ENCODE peak calls at places on chromosomes 4 and X, in six cellular contexts. P is naive thymus-derived CD8-positive, alpha-beta T cell; M is Calu3; T is EH; E is stimulated activated CD4-positive, alpha-beta T cell treated with anti-CD3 and anti-CD28 coated beads, Interleukin-4, amount 100 ng/mL, for 48 hours; R is posterior cingulate gyrus. W is an unnamed sample.
A peak's percentile ranks its signal among the peaks of the same experiment; 100 is the strongest.

GRCh38 chr4:1683371-1683902 is 676 bp downstream of the FAM53A start:
- DNase-seq in P (peak; percentile 30), M (no peak), E (peak; percentile 16), R (peak; percentile 30), T (peak; percentile 89), W (no peak)

GRCh38 chr4:173288296-173288695 is 45.9 kb downstream of the HMGB2 start:
- DNase-seq in E (peak; percentile 83), P (peak; percentile 58), T (peak; percentile 65), R (peak; percentile 49), M (peak; percentile 66), W (peak; percentile 60)

GRCh38 chr4:2220016-2220620 is 21.8 kb downstream of the HAUS3 start:
- DNase-seq in R (peak; percentile 77), M (peak; percentile 67), T (peak; percentile 76), E (peak; percentile 70), P (peak; percentile 76), W (peak; percentile 54)

GRCh38 chr4:166493828-166494432 is 620.9 kb downstream of the TLL1 start:
- DNase-seq in R (no peak), M (no peak), T (peak; percentile 55), E (no peak), P (no peak), W (no peak)

GRCh38 chr4:96598465-96598864 is 758.6 kb downstream of the PDHA2 start:
- DNase-seq in M (no peak), P (no peak), T (no peak), E (no peak), R (no peak), W (peak; percentile 15)

GRCh38 chr4:79823148-79823763 is 249.8 kb downstream of the ANTXR2 start:
- DNase-seq in R (no peak), P (no peak), M (no peak), E (no peak), T (peak; percentile 12), W (no peak)

GRCh38 chr4:174578366-174578765 is 56.1 kb upstream of the HPGD start:
- DNase-seq in P (no peak), E (no peak), T (peak; percentile 39), R (no peak), M (no peak), W (no peak)

GRCh38 chr4:136302566-136302965 is 1229.7 kb downstream of the PCDH18 start:
- DNase-seq in P (no peak), T (no peak), R (no peak), M (no peak), E (no peak), W (no peak)

GRCh38 chr4:150289198-150289597 is 211.0 kb downstream of the DCLK2 start:
- DNase-seq in E (no peak), M (no peak), R (no peak), P (no peak), T (no peak), W (no peak)

GRCh38 chr4:53816561-53816960 is 225.3 kb upstream of the LNX1 start:
- DNase-seq in E (no peak), T (peak; percentile 84), R (no peak), P (no peak), M (no peak), W (no peak)

GRCh38 chrX:48540015-48540350 is 469 bp downstream of the TBC1D25 start:
- DNase-seq in R (no peak), M (peak; percentile 46), P (peak; percentile 63), E (peak; percentile 36), T (peak; percentile 52), W (no peak)

GRCh38 chr4:82044141-82044993 is 329.4 kb downstream of the HNRNPD start:
- DNase-seq in M (peak; percentile 85), P (no peak), T (peak; percentile 39), R (peak; percentile 33), E (no peak), W (peak; percentile 63)

GRCh38 chrX:137743414-137743813 is 177.5 kb downstream of the ZIC3 start:
- DNase-seq in P (no peak), T (no peak), E (no peak), R (no peak), M (no peak), W (no peak)

GRCh38 chr4:8737075-8737474 is 134.6 kb downstream of the HMX1 start:
- DNase-seq in R (no peak), M (no peak), P (no peak), T (no peak), E (no peak), W (no peak)

GRCh38 chr4:151152033-151152432 is 52.6 kb downstream of the RPS3A start:
- DNase-seq in R (no peak), T (no peak), E (no peak), P (no peak), M (no peak), W (no peak)

GRCh38 chr4:74161676-74162450 is 3.9 kb downstream of the MTHFD2L start:
- DNase-seq in P (no peak), E (no peak), R (no peak), T (peak; percentile 48), M (no peak), W (no peak)

GRCh38 chr4:102569200-102569599 is 68.0 kb downstream of the NFKB1 start:
- DNase-seq in E (no peak), M (no peak), P (no peak), T (peak; percentile 33), R (no peak), W (no peak)